ENCODE peak calls at places on chromosomes 13 and 19, in seven cellular contexts. C is activated CD4-positive, CD25-positive, alpha-beta regulatory T cell; P is C1 segment of cervical spinal cord; O is amniotic stem cell; R is fibroblast of lung; W is T1000; Y is AG20443. U is an unnamed sample.

GRCh38 chr19:33368074-33368864 is 5.2 kb upstream of the CEBPG start:
- DNase-seq in C (no peak), P (no peak), O (no peak), R (peak), W (peak), Y (peak), U (no peak)

GRCh38 chr19:50258918-50259372 is 55.5 kb downstream of the MYH14 start:
- DNase-seq in C (no peak), P (no peak), O (no peak), R (no peak), W (no peak), Y (no peak), U (peak)

GRCh38 chr13:28401303-28402056 is 93.4 kb downstream of the FLT1 start:
- DNase-seq in C (no peak), P (no peak), O (no peak), R (peak), W (no peak), Y (peak), U (no peak)

GRCh38 chr13:98144501-98145350 is 1.8 kb downstream of the FARP1 start:
- DNase-seq in C (no peak), P (no peak), O (no peak), R (peak), W (no peak), Y (peak), U (peak)

GRCh38 chr13:20461860-20462532 is 63.7 kb downstream of the CRYL1 start:
- DNase-seq in C (no peak), P (no peak), O (no peak), R (peak), W (no peak), Y (no peak), U (no peak)

GRCh38 chr13:76822691-76823267 is 63.4 kb downstream of the KCTD12 start:
- DNase-seq in C (no peak), P (no peak), O (no peak), R (peak), W (no peak), Y (peak), U (no peak)

GRCh38 chr13:110256126-110256905 is 50.6 kb downstream of the COL4A1 start:
- DNase-seq in C (no peak), P (no peak), O (no peak), R (no peak), W (no peak), Y (no peak), U (no peak)

GRCh38 chr19:51798958-51799310 is 4.0 kb downstream of the FPR3 start:
- DNase-seq in C (no peak), P (no peak), O (no peak), R (no peak), W (peak), Y (no peak), U (no peak)

GRCh38 chr19:29690842-29691241 is 24.2 kb downstream of the C19orf12 start:
- DNase-seq in C (no peak), P (no peak), O (no peak), R (peak), W (peak), Y (no peak), U (peak)

GRCh38 chr13:94415484-94415883 is 64.0 kb downstream of the DCT start:
- DNase-seq in C (no peak), P (no peak), O (no peak), R (no peak), W (no peak), Y (no peak), U (no peak)

GRCh38 chr19:56671613-56671994 is at the start of gene ZNF835:
- DNase-seq in C (peak), P (peak), O (no peak), R (peak), W (peak), Y (peak), U (no peak)

GRCh38 chr13:103236213-103236612 is 170.0 kb upstream of the SLC10A2 start:
- DNase-seq in C (no peak), P (no peak), O (no peak), R (no peak), W (no peak), Y (no peak), U (no peak)

GRCh38 chr13:98438246-98439135 is 138.4 kb downstream of the STK24 start:
- DNase-seq in C (no peak), P (no peak), O (no peak), R (no peak), W (no peak), Y (no peak), U (no peak)

GRCh38 chr13:109787135-109787954 is 962 bp upstream of the IRS2 start:
- DNase-seq in C (no peak), P (no peak), O (peak), R (peak), W (peak), Y (peak), U (peak)

GRCh38 chr19:54206831-54207177 is 6.1 kb downstream of the RPS9 start:
- DNase-seq in C (no peak), P (no peak), O (no peak), R (no peak), W (no peak), Y (no peak), U (no peak)

GRCh38 chr19:16876904-16877361 is 11.9 kb upstream of the F2RL3 start:
- DNase-seq in C (no peak), P (no peak), O (no peak), R (peak), W (no peak), Y (no peak), U (no peak)

GRCh38 chr13:107234315-107234714 is 666.4 kb upstream of the ARGLU1 start:
- DNase-seq in C (no peak), P (no peak), O (no peak), R (no peak), W (no peak), Y (no peak), U (no peak)